ENCODE peak calls at places on chromosomes 12 and 14, in ten cellular contexts. G is endothelial cell of umbilical vein, A is sigmoid colon, O is H54, S is H1, P is A549, E is testis, R is stomach, U is uterus, D is suprapubic skin. Q is an unnamed sample.

GRCh38 chr12:62957233-62957953 is 22.4 kb upstream of the PPM1H start:
- DNase-seq in G (no peak), A (no peak), O (no peak), S (no peak), P (peak; percentile 21), E (no peak), R (no peak), U (no peak), D (no peak), Q (no peak)

GRCh38 chr12:113427882-113428281 is 5.7 kb downstream of the SDSL start:
- DNase-seq in G (no peak), A (no peak), O (no peak), S (no peak), P (no peak), E (no peak), R (no peak), U (no peak), D (no peak), Q (no peak)

GRCh38 chr12:8087666-8088065 is 5.6 kb downstream of the NECAP1 start:
- DNase-seq in G (no peak), A (no peak), O (no peak), S (no peak), P (no peak), E (no peak), R (no peak), U (no peak), D (no peak), Q (no peak)

GRCh38 chr14:93008381-93008780 is 85.4 kb downstream of the CHGA start:
- DNase-seq in G (peak; percentile 44), A (peak; percentile 83), O (peak; percentile 64), S (no peak), P (no peak), E (peak; percentile 80), R (no peak), U (peak; percentile 84), D (no peak), Q (no peak)

GRCh38 chr12:105783983-105784947 is 354.5 kb downstream of the NUAK1 start:
- DNase-seq in G (no peak), A (no peak), O (no peak), S (no peak), P (no peak), E (no peak), R (no peak), U (no peak), D (no peak), Q (no peak)

GRCh38 chr14:95227279-95227860 is 70.0 kb upstream of the DICER1 start:
- DNase-seq in G (peak; percentile 69), A (no peak), O (no peak), S (no peak), P (no peak), E (no peak), R (peak; percentile 57), U (no peak), D (no peak), Q (no peak)

GRCh38 chr12:103705927-103706326 is 118.9 kb downstream of the STAB2 start:
- DNase-seq in G (no peak), A (no peak), O (no peak), S (no peak), P (peak; percentile 55), E (no peak), R (no peak), U (no peak), D (no peak), Q (no peak)

GRCh38 chr12:75592638-75593335 is 81.4 kb upstream of the KRR1 start:
- DNase-seq in G (no peak), A (no peak), O (no peak), S (no peak), P (no peak), E (no peak), R (no peak), U (no peak), D (no peak), Q (no peak)

GRCh38 chr14:74904623-74905503 is 18.2 kb downstream of the RPS6KL1 start:
- DNase-seq in G (no peak), A (no peak), O (no peak), S (no peak), P (no peak), E (peak; percentile 60), R (no peak), U (no peak), D (no peak), Q (no peak)

GRCh38 chr12:49557187-49557916 is 10.6 kb downstream of the MCRS1 start:
- DNase-seq in G (no peak), A (no peak), O (no peak), S (no peak), P (no peak), E (no peak), R (no peak), U (no peak), D (no peak), Q (no peak)
- TF ChIP-seq POLR2A in G (no peak), A (no peak), O (no peak), S (no peak), P (no peak), E (no peak), R (no peak), U (no peak), D (no peak), Q (no peak)

GRCh38 chr14:68822964-68823363 is 30.1 kb upstream of the ZFP36L1 start:
- DNase-seq in G (no peak), A (no peak), O (no peak), S (no peak), P (no peak), E (no peak), R (no peak), U (no peak), D (no peak), Q (no peak)
- TF ChIP-seq POLR2A in G (no peak), A (no peak), O (no peak), S (no peak), P (no peak), E (no peak), R (no peak), U (no peak), D (no peak), Q (no peak)

DNA sequence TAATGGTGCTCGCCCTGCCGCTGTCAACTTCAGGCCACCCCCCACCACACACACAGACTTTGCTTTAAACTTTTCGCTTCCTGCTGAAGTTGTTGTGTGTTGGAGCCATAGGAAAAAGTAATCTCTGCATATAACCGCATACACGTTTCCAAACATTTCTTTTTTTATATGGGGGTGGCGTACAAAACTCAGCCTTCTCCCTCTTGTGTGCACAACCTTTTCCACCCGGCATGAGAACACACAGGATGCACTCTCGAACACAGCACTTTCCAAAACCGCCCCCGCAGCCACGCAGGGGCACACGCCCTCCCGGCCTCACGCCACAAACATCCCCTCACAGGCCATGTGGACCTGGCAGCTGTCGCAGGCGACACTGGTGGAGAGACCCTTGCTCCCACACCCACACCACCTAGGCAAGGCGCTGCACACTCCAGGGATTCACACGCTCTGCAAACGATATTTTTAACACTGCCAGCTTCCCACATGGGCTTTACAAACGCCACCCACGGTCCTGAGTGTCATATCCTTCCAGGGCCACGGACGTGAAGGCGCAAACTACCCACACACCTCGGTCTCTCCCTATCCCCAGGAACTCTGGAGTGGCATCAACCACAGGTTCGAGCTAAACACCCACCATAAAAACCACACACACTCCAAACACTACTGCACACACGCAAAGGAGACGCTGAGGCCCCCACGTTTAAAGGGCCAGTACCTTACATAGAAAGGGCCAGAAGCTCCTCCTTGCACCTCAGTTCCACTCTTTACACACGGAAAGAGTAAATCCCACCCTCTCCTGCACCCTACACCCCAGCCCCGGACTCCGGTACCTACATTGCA is 12.3 kb upstream of the ITGB7 start:
- DNase-seq in G (peak; percentile 58), A (no peak), O (no peak), S (no peak), P (peak; percentile 51), E (no peak), R (no peak), U (no peak), D (no peak), Q (no peak)
- TF ChIP-seq POLR2A in G (no peak), A (no peak), O (no peak), S (no peak), P (peak; percentile 17), E (no peak), R (no peak), U (no peak), D (no peak), Q (no peak)

DNA sequence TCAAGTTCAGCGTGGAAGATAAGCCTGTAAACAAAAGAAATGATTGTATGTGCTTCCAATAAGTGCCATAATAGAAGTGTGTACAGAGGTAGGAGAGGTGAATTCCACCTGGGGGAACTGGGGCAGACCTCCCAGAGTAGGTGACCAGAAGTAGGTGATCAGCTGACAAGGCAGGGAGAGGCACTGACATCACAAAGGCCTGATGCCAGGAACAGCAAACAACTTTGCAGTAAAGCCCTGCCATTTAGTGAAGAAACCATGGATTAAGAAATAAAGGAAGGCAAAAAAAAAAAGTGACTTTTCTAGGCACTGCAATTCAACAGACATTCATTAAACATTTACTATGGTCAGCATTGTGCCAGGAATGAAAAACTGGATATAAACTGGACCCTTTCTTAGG is 31.2 kb downstream of the NR1H4 start:
- DNase-seq in G (no peak), A (no peak), O (no peak), S (no peak), P (peak; percentile 18), E (no peak), R (peak; percentile 50), U (no peak), D (no peak), Q (no peak)
- TF ChIP-seq POLR2A in G (no peak), A (no peak), O (no peak), S (no peak), P (no peak), E (no peak), R (no peak), U (no peak), D (no peak), Q (no peak)

GRCh38 chr12:49828143-49829091 is at the start of gene NCKAP5L:
- DNase-seq in G (peak; percentile 97), A (peak; percentile 99), O (peak; percentile 89), S (peak; percentile 96), P (peak; percentile 95), E (peak; percentile 98), R (peak; percentile 96), U (peak; percentile 96), D (peak; percentile 97), Q (peak; percentile 91)
- TF ChIP-seq POLR2A in G (peak; percentile 75), A (peak; percentile 44), O (peak; percentile 35), S (peak; percentile 81), P (peak; percentile 42), E (no peak), R (no peak), U (peak; percentile 55), D (peak; percentile 50), Q (no peak)

DNA sequence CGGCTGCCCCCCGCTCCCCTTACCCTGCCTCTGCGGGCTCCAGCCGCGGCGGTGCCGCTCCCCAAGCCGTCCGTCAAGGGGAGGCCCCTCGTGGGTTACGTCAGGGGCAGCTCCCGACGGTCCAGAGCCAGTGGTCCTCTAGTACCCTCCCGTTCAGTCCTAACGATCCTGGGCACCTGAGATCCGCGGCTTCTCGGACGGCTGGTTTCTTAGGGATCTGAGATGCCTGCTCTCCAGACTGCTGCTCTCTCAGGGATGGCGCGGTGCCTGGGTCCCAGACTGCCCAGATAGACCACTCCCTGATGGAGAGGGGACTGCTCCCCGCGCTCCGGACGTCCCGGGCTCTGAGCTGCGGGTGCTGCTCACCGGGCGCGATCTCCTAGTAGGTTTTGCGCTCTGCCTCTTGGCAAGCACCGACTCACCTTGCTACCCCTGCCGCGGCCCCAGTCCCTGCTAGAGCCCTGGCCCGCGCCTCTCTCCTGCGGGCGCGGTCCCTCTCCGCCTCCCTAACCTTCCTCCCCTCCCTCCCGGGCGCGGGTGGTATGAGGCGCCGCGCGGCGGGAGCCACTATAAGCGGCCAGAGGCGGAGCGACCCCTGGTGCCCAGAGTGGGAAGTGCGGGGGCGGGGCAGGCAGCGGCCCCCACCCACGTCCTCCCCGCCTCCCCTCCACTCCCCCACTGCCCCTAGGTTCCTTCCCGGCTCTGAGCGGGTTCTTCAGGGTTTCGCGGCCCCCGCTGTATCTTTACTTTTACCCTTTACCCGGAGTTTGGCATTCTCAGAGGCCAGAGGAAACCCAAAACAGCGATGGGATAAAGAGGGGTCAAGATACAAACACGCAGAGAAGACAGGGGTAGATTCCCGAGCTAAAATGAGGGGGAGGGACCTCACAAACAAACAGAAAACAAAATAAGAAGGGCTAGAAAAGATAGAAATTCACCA is at the start of gene C1QL4:
- DNase-seq in G (peak; percentile 69), A (peak; percentile 85), O (peak; percentile 93), S (peak; percentile 99), P (peak; percentile 75), E (peak; percentile 89), R (peak; percentile 85), U (peak; percentile 67), D (peak; percentile 89), Q (peak; percentile 88)
- TF ChIP-seq POLR2A in G (no peak), A (no peak), O (no peak), S (no peak), P (peak; percentile 62), E (no peak), R (no peak), U (no peak), D (no peak), Q (no peak)